ENCODE peak calls at places on chromosomes 7 and 10, in eight cellular contexts. I is A549, Y is prostate gland, X is Peyer's patch, K is body of pancreas, A is erythroblast, Q is lower leg skin, E is uterus. S is an unnamed sample.

GRCh38 chr7:43847496-43847895 is 21.8 kb downstream of the MRPS24 start:
- DNase-seq in I (no peak), Y (no peak), X (no peak), K (no peak), A (no peak), Q (no peak), E (no peak), S (peak)

GRCh38 chr10:14439451-14440259 is 108.9 kb upstream of the FRMD4A start:
- DNase-seq in I (no peak), Y (no peak), X (no peak), K (no peak), A (no peak), Q (no peak), E (no peak), S (no peak)

GRCh38 chr7:130943336-130943901 is 209.4 kb upstream of the KLF14 start:
- DNase-seq in I (peak), Y (no peak), X (no peak), K (no peak), A (no peak), Q (no peak), E (no peak), S (no peak)

GRCh38 chr7:101121996-101122932 is 4.6 kb upstream of the SERPINE1 start:
- DNase-seq in I (peak), Y (no peak), X (peak), K (peak), A (no peak), Q (peak), E (peak), S (peak)

GRCh38 chr10:16381083-16381482 is 55.7 kb upstream of the PTER start:
- DNase-seq in I (peak), Y (no peak), X (no peak), K (no peak), A (no peak), Q (no peak), E (no peak), S (no peak)

GRCh38 chr10:9222917-9223316 is 1168.4 kb downstream of the GATA3 start:
- DNase-seq in I (no peak), Y (no peak), X (no peak), K (no peak), A (no peak), Q (no peak), E (no peak), S (no peak)

GRCh38 chr10:5447611-5448071 is 35.3 kb downstream of the NET1 start:
- DNase-seq in I (no peak), Y (no peak), X (no peak), K (no peak), A (peak), Q (no peak), E (no peak), S (no peak)

GRCh38 chr10:71433983-71434744 is 37.4 kb downstream of the CDH23 start:
- DNase-seq in I (no peak), Y (no peak), X (no peak), K (no peak), A (no peak), Q (no peak), E (no peak), S (no peak)

GRCh38 chr10:34172936-34173533 is 642.1 kb downstream of the PARD3 start:
- DNase-seq in I (no peak), Y (no peak), X (no peak), K (no peak), A (no peak), Q (no peak), E (no peak), S (no peak)

GRCh38 chr7:20229652-20230500 is 12.7 kb upstream of the MACC1 start:
- DNase-seq in I (no peak), Y (no peak), X (no peak), K (no peak), A (no peak), Q (no peak), E (no peak), S (peak)

GRCh38 chr10:69757553-69758309 is 44.0 kb upstream of the COL13A1 start:
- DNase-seq in I (no peak), Y (no peak), X (no peak), K (peak), A (peak), Q (no peak), E (no peak), S (no peak)

GRCh38 chr10:59181668-59182067 is 5.2 kb downstream of the PHYHIPL start:
- DNase-seq in I (peak), Y (peak), X (no peak), K (peak), A (peak), Q (no peak), E (no peak), S (peak)

GRCh38 chr7:6644728-6645127 is 7.6 kb downstream of the ZNF316 start:
- DNase-seq in I (no peak), Y (no peak), X (no peak), K (no peak), A (no peak), Q (no peak), E (no peak), S (no peak)

DNA sequence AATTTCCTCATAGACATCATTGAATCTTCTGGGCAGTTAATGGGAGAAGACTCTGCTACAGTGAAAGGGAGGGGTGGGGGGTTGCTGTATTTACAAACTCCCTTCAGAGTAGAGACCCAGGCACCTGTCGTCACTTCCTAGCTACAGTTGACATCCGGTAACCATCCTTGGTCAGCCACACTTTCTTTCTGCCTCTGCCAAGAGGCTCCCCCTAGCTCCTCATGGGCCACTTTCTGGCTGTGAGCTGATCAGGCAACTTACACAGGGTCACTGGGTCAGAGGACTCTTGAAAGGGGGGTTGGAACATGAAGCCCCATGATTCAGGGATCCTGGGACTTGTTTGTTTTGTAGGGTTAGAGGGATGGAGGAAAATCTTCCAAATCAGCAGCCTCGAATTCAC is 1.2 kb downstream of the TECPR1 start:
- DNase-seq in I (no peak), Y (no peak), X (no peak), K (no peak), A (peak), Q (no peak), E (no peak), S (no peak)
- TF ChIP-seq POLR2A in I (no peak), Y (no peak), X (no peak), K (no peak), A (no peak), Q (no peak), E (no peak), S (no peak)

GRCh38 chr7:149196705-149197171 is 1.4 kb downstream of the ZNF282 start:
- DNase-seq in I (peak), Y (no peak), X (no peak), K (no peak), A (peak), Q (no peak), E (no peak), S (peak)

GRCh38 chr7:149194799-149195179 is 557 bp upstream of the ZNF282 start:
- DNase-seq in I (no peak), Y (no peak), X (no peak), K (no peak), A (no peak), Q (no peak), E (no peak), S (no peak)

GRCh38 chr7:149195180-149196150 is at the start of gene ZNF282:
- DNase-seq in I (peak), Y (peak), X (peak), K (peak), A (peak), Q (peak), E (peak), S (peak)

GRCh38 chr7:149197675-149198074 is 2.3 kb downstream of the ZNF282 start:
- DNase-seq in I (no peak), Y (no peak), X (no peak), K (no peak), A (no peak), Q (no peak), E (no peak), S (no peak)

GRCh38 chr7:149196151-149196704 is 882 bp downstream of the ZNF282 start:
- DNase-seq in I (no peak), Y (no peak), X (no peak), K (no peak), A (peak), Q (no peak), E (no peak), S (no peak)
- TF ChIP-seq POLR2A in I (no peak), Y (no peak), X (no peak), K (no peak), A (no peak), Q (no peak), E (no peak), S (peak)

GRCh38 chr10:77833792-77834191 is 92.8 kb downstream of the DLG5 start:
- DNase-seq in I (no peak), Y (no peak), X (no peak), K (no peak), A (no peak), Q (no peak), E (no peak), S (no peak)
- TF ChIP-seq POLR2A in I (no peak), Y (no peak), X (no peak), K (no peak), A (no peak), Q (no peak), E (no peak), S (no peak)

GRCh38 chr7:25779002-25779546 is 372.9 kb upstream of the NFE2L3 start:
- DNase-seq in I (no peak), Y (no peak), X (no peak), K (no peak), A (no peak), Q (no peak), E (no peak), S (no peak)
- TF ChIP-seq POLR2A in I (no peak), Y (no peak), X (no peak), K (no peak), A (no peak), Q (no peak), E (no peak), S (no peak)

GRCh38 chr7:23105644-23106490 is at the start of gene KLHL7:
- DNase-seq in I (peak), Y (peak), X (peak), K (peak), A (peak), Q (peak), E (peak), S (peak)
- TF ChIP-seq POLR2A in I (peak), Y (peak), X (peak), K (peak), A (peak), Q (peak), E (peak), S (peak)

GRCh38 chr10:113006656-113007342 is 56.8 kb downstream of the TCF7L2 start:
- DNase-seq in I (no peak), Y (no peak), X (no peak), K (no peak), A (no peak), Q (no peak), E (no peak), S (no peak)
- TF ChIP-seq POLR2A in I (no peak), Y (no peak), X (no peak), K (no peak), A (no peak), Q (no peak), E (no peak), S (no peak)

GRCh38 chr10:99620713-99621453 is 644 bp upstream of the SLC25A28 start:
- DNase-seq in I (peak), Y (peak), X (peak), K (peak), A (peak), Q (peak), E (peak), S (peak)

GRCh38 chr10:99619851-99620712 is at the start of gene SLC25A28:
- DNase-seq in I (peak), Y (peak), X (peak), K (peak), A (peak), Q (peak), E (peak), S (peak)

GRCh38 chr10:99623919-99624318 is 3.7 kb upstream of the SLC25A28 start:
- DNase-seq in I (no peak), Y (no peak), X (no peak), K (no peak), A (no peak), Q (no peak), E (no peak), S (no peak)

GRCh38 chr10:99619090-99619800 is 994 bp downstream of the SLC25A28 start:
- DNase-seq in I (no peak), Y (no peak), X (no peak), K (no peak), A (peak), Q (no peak), E (no peak), S (no peak)

DNA sequence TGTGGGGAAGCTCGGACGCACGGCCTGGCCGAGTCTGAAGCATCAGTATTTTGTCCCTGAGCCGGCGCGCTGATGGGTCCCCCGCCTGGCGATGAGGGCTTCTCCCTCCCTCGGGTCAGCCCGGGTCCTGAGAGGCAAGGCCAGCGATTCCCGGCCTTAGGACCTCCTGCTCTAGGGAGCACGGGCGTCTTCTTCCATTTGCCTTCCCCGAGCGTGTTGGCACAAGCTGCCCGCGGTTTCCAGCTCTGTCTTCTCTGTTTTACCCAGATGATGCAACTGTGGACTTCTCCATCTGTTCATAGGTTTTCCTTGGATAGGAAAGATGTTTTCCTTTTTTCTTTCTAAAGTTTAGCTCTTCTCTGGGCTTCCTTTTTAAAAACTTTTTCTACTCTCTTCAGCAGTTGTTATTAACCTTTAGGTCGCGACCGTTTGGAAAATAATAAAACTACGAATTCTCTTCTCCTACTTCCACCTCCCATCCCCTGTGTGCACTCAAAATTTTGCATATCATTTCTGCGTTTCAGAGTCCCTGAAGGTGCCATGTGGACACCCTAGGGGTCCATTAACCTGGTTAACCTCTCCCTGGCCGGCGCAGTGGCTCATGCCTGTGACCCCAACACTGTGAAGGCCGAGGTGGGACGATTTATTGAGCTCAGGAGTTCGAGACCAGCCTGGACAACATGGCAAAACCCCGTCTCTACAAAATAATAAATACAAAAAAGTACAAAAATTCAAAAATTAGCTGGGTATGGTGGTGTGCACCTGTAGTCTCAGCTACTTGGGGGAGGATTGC is 1.4 kb upstream of the SLC25A28 start:
- DNase-seq in I (no peak), Y (no peak), X (no peak), K (no peak), A (no peak), Q (no peak), E (no peak), S (no peak)
- TF ChIP-seq POLR2A in I (peak), Y (peak), X (peak), K (no peak), A (peak), Q (peak), E (no peak), S (peak)

DNA sequence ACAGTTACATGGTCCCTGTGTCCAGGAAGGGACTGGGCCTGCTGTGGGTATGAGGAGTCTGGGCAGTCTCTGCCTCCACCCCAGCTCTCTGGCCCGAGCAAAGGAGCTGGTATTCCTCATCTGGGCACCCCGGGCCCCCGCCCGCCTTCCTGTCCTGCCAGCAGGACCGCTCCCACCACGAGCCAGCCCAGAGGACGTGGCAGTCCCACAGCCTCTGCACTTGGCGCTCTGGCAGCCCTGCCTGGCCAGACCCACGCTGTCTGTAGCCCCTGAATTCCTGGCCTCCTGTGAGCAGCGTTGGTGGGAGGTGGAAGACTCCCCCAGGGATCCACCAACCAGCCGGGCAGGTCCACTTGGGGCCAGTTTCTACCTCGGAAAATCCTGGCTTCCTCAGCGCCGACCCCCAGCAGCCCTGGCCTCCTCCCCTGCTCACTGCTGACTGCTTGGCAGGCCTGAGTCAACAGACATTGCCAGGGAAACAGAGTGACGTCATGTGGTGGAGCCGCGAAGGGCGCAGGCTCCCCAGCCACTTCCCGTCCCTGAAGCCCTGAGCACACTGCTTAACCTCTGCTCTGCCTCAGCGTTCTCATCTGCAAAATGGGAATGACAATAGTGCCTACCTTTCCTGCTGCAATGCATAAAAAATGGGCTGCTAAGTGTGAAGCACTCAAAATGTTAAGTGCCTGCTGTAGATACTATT is 21.6 kb upstream of the LIMK1 start:
- DNase-seq in I (peak), Y (peak), X (peak), K (peak), A (peak), Q (peak), E (peak), S (peak)
- TF ChIP-seq POLR2A in I (no peak), Y (peak), X (peak), K (peak), A (no peak), Q (no peak), E (peak), S (peak)

S was measured in H54.